ENCODE peak calls at places on chromosomes 13 and 19, in seven cellular contexts. W is cardiac fibroblast, Q is left ventricle myocardium inferior, Z is uterus, B is lower lobe of right lung, M is Peyer's patch, L is fibroblast of the aortic adventitia. S is an unnamed sample.

GRCh38 chr19:35081201-35081600 is 34.4 kb upstream of the FXYD3 start:
- DNase-seq in W (no peak), Z (no peak), L (no peak), Q (no peak), M (no peak), B (peak), S (no peak)

GRCh38 chr19:7983286-7983950 is 22.0 kb downstream of the ELAVL1 start:
- DNase-seq in L (no peak), Q (no peak), M (no peak), Z (no peak), B (peak), W (no peak), S (no peak)

GRCh38 chr19:5799247-5800241 is 5.3 kb upstream of the NRTN start:
- DNase-seq in M (no peak), L (no peak), B (no peak), W (no peak), Z (no peak), Q (peak), S (no peak)

GRCh38 chr19:1154731-1155351 is 19.2 kb downstream of the SBNO2 start:
- DNase-seq in B (peak), L (peak), M (peak), Z (peak), W (peak), Q (peak), S (no peak)

GRCh38 chr19:7119582-7119981 is 50.1 kb downstream of the ZNF557 start:
- DNase-seq in W (no peak), Q (no peak), B (no peak), L (no peak), M (no peak), Z (no peak), S (no peak)

GRCh38 chr13:71156550-71156949 is 710.5 kb downstream of the DACH1 start:
- DNase-seq in L (no peak), B (no peak), M (no peak), Z (no peak), Q (no peak), W (no peak), S (no peak)

GRCh38 chr13:110869805-110870706 is 44.8 kb downstream of the ANKRD10 start:
- DNase-seq in Z (peak), B (peak), L (peak), W (peak), Q (peak), M (no peak), S (peak)

GRCh38 chr13:111423168-111423785 is 102.8 kb downstream of the TEX29 start:
- DNase-seq in M (no peak), B (no peak), Q (no peak), W (no peak), Z (no peak), L (no peak), S (no peak)

GRCh38 chr13:24218977-24219376 is 58.5 kb downstream of the SPATA13 start:
- DNase-seq in Z (no peak), Q (no peak), M (no peak), L (peak), B (no peak), W (no peak), S (no peak)

GRCh38 chr19:1364070-1364719 is 19.5 kb upstream of the NDUFS7 start:
- DNase-seq in L (peak), Q (no peak), B (no peak), Z (no peak), M (no peak), W (no peak), S (no peak)

GRCh38 chr19:9991425-9992191 is 18.7 kb downstream of the COL5A3 start:
- DNase-seq in W (no peak), Z (no peak), L (no peak), M (no peak), B (no peak), Q (no peak), S (no peak)

GRCh38 chr13:100274942-100275506 is 186.1 kb downstream of the PCCA start:
- DNase-seq in M (no peak), Q (no peak), W (no peak), B (no peak), L (no peak), Z (no peak), S (no peak)

GRCh38 chr13:20566424-20566916 is 487 bp upstream of the IFT88 start:
- DNase-seq in Q (no peak), W (peak), Z (no peak), L (peak), M (no peak), B (no peak), S (no peak)

GRCh38 chr19:14118165-14119051 is 846 bp upstream of the PRKACA start:
- DNase-seq in L (peak), W (peak), Z (peak), Q (peak), M (peak), B (peak), S (peak)

GRCh38 chr13:93080587-93080986 is 146.0 kb upstream of the GPC6 start:
- DNase-seq in L (peak), Z (no peak), B (no peak), M (no peak), W (peak), Q (no peak), S (no peak)

GRCh38 chr19:21256722-21257121 is 72.5 kb downstream of the ZNF708 start:
- DNase-seq in Q (no peak), Z (no peak), B (no peak), L (peak), W (peak), M (no peak), S (no peak)

GRCh38 chr13:23695711-23696512 is 125.7 kb downstream of the TNFRSF19 start:
- DNase-seq in W (no peak), Q (peak), Z (no peak), B (peak), M (peak), L (no peak), S (no peak)

GRCh38 chr13:95462801-95463200 is 89.7 kb upstream of the CLDN10 start:
- DNase-seq in Q (no peak), L (no peak), Z (no peak), M (no peak), W (no peak), B (no peak), S (no peak)

GRCh38 chr19:45117666-45118065 is 24.7 kb downstream of the PPP1R37 start:
- DNase-seq in Z (no peak), Q (no peak), W (no peak), L (no peak), M (no peak), B (no peak), S (no peak)

GRCh38 chr19:48659768-48660167 is 13.0 kb downstream of the NTN5 start:
- DNase-seq in B (peak), L (no peak), Z (no peak), Q (no peak), W (peak), M (no peak), S (no peak)

GRCh38 chr13:29503041-29503837 is 92.2 kb downstream of the SLC7A1 start:
- DNase-seq in Z (no peak), B (no peak), Q (no peak), L (peak), W (no peak), M (no peak), S (no peak)

GRCh38 chr19:50333235-50333736 is 4.1 kb upstream of the KCNC3 start:
- DNase-seq in B (peak), Z (peak), Q (peak), W (peak), L (peak), M (peak), S (peak)

GRCh38 chr13:83286737-83287136 is 595.5 kb downstream of the SLITRK1 start:
- DNase-seq in L (no peak), Q (no peak), M (no peak), Z (no peak), W (peak), B (no peak), S (no peak)

GRCh38 chr19:13017306-13018036 is 22.2 kb downstream of the NFIX start:
- DNase-seq in M (no peak), B (no peak), L (peak), Q (no peak), Z (no peak), W (no peak), S (no peak)

GRCh38 chr13:85347251-85347650 is 452.0 kb downstream of the SLITRK6 start:
- DNase-seq in Q (no peak), W (no peak), M (no peak), B (no peak), L (no peak), Z (no peak), S (no peak)

GRCh38 chr13:37561031-37561430 is 37.5 kb downstream of the POSTN start:
- DNase-seq in Z (no peak), M (no peak), Q (no peak), L (no peak), W (peak), B (no peak), S (no peak)

GRCh38 chr13:23697772-23698313 is 127.6 kb downstream of the TNFRSF19 start:
- DNase-seq in B (no peak), W (no peak), Z (no peak), Q (no peak), L (no peak), M (no peak), S (no peak)

GRCh38 chr19:35913589-35913988 is 5.5 kb upstream of the TYROBP start:
- DNase-seq in Z (no peak), L (no peak), Q (no peak), B (no peak), M (no peak), W (no peak), S (no peak)

GRCh38 chr13:20990910-20991525 is 70.4 kb downstream of the LATS2 start:
- DNase-seq in Z (no peak), L (no peak), M (no peak), B (no peak), Q (no peak), W (no peak), S (no peak)

GRCh38 chr13:108632649-108633167 is 3.3 kb downstream of the MYO16 start:
- DNase-seq in B (no peak), M (no peak), L (no peak), Z (no peak), Q (no peak), W (no peak), S (no peak)

GRCh38 chr13:52744842-52745241 is 5.2 kb upstream of the CNMD start:
- DNase-seq in Q (no peak), W (no peak), M (no peak), B (no peak), Z (no peak), L (no peak), S (no peak)

GRCh38 chr19:38216785-38217746 is 7.0 kb downstream of the DPF1 start:
- DNase-seq in Z (no peak), L (no peak), Q (no peak), W (no peak), B (no peak), M (no peak), S (no peak)

GRCh38 chr13:98998831-98999634 is 21.2 kb upstream of the DOCK9 start:
- DNase-seq in Z (peak), Q (no peak), B (no peak), L (no peak), M (no peak), W (peak), S (no peak)

GRCh38 chr13:26380930-26381329 is 127.0 kb downstream of the CDK8 start:
- DNase-seq in W (no peak), Q (no peak), Z (no peak), B (no peak), M (no peak), L (no peak), S (no peak)

GRCh38 chr13:26377038-26377437 is 123.1 kb downstream of the CDK8 start:
- DNase-seq in M (no peak), Q (no peak), W (peak), L (peak), B (no peak), Z (no peak), S (no peak)

GRCh38 chr13:26376430-26376829 is 122.5 kb downstream of the CDK8 start:
- DNase-seq in B (no peak), M (no peak), L (no peak), Q (no peak), W (no peak), Z (no peak), S (no peak)

GRCh38 chr13:26379831-26380230 is 125.9 kb downstream of the CDK8 start:
- DNase-seq in W (no peak), Z (no peak), M (no peak), B (no peak), Q (no peak), L (no peak), S (no peak)

GRCh38 chr13:26378116-26378515 is 124.2 kb downstream of the CDK8 start:
- DNase-seq in L (peak), Z (no peak), B (no peak), W (no peak), Q (no peak), M (no peak), S (no peak)
- TF ChIP-seq CTCF in L (no peak), Z (no peak), B (no peak), W (no peak), Q (no peak), M (no peak), S (no peak)

GRCh38 chr19:53553865-53554791 is 16.2 kb downstream of the ZNF331 start:
- DNase-seq in Q (peak), B (peak), W (peak), Z (peak), L (peak), M (peak), S (no peak)

GRCh38 chr19:53555352-53555751 is 17.4 kb downstream of the ZNF331 start:
- DNase-seq in W (no peak), L (no peak), Z (no peak), M (no peak), B (no peak), Q (no peak), S (no peak)

GRCh38 chr19:53553159-53553558 is 15.2 kb downstream of the ZNF331 start:
- DNase-seq in B (no peak), Z (no peak), M (no peak), W (no peak), Q (no peak), L (no peak), S (no peak)

GRCh38 chr19:53552001-53552721 is 14.2 kb downstream of the ZNF331 start:
- DNase-seq in M (no peak), Q (no peak), L (no peak), Z (no peak), B (no peak), W (peak), S (no peak)

GRCh38 chr19:53554804-53555203 is 16.9 kb downstream of the ZNF331 start:
- DNase-seq in L (no peak), M (no peak), W (no peak), Q (no peak), Z (no peak), B (no peak), S (no peak)
- H3K4me3 ChIP-seq in L (peak), M (peak), W (peak), Q (peak), Z (peak), B (peak), S (peak)

DNA sequence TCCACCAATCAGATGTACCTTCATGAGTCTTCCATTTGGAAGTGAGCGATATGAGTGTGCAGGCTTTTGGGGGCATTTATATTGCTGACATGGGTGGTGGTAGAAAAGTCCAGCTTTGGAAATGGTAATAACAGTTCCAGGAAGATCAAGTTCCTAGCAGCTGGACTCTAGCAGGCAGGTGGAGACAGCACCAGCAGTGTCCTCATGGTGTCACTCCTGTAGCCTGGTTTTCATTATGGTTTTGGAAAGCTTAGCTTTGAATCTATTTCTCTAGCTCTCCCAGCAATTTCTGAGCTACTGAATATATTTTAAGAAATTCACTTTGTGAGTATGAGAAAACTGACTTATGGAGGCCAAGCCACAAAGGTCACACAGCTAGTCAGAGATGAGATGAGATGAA is 523.2 kb upstream of the HTR2A start:
- DNase-seq in L (no peak), M (no peak), Q (no peak), Z (no peak), B (no peak), W (no peak), S (no peak)
- TF ChIP-seq CTCF in L (no peak), M (no peak), Q (peak), Z (no peak), B (no peak), W (no peak), S (peak)

DNA sequence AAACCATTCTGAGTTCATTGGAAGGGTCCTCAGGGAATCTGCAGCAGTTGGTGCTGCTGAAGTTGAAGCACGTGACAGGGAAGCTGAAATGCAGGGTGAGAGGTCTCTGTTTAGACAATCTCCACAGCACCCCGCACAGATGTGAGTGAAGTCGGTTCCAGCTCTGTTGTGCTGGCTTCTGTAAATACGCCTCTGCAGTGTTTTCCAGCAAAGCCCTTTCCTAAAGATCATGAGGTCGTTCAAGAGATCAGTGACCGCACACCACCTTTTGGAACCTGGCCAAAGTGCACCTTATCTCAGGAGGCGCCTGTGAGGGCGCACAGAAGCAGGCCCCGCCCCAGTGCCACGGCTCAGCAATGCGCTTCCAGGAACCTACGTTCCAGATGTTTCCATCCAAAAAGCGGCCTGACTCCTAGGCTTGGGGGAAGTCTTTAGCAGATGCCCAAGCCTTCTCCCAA is 10.8 kb downstream of the CUL4A start:
- DNase-seq in Q (no peak), B (no peak), W (no peak), Z (no peak), M (no peak), L (no peak), S (no peak)
- H3K4me3 ChIP-seq in Q (no peak), B (no peak), W (no peak), Z (no peak), M (no peak), L (no peak), S (no peak)

DNA sequence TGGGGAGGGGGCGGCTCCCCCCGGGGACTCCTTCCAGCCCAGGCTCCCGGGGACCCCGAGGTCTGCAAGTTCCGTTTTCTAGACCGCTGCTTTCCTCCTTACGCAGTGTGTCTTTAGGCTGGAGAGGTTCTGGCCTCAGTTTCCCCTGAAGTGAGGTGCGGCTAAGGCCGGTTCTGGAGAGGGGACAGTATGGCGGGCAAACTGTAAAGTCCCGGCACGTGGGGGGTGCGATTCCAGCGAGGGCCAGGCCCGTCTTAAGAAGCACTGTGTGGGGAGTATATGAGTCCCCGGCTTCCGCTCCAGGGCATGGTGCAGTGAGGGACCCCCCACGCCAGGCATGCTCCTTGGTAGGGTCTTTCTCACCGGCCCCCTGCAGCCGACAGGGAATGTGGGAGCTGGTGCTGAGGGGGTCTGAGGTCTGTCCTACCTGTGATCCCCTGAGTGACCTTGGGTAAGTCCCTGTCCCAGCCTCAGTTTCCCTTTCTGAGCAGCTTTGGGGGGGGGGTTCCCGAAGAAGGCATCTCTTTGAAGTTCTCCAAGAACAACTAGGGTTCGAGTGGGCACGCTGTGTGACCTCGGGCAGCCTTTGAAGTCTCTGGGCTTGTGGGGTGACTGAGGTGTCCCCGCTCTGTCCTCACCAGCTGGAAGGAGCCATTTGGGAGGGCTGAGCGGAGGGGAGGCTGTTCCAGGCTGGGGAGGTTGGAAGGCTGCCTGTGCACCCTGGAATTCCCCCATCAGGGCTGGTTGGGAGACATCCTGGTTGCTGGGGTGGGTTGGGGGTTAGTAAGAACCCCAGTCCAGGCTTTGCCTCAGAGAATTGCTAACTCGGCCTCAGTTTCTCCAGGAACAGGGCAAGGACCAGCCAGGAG is 1.4 kb downstream of the NFIC start:
- DNase-seq in M (no peak), Z (peak), L (no peak), Q (no peak), B (no peak), W (no peak), S (no peak)
- TF ChIP-seq CTCF in M (no peak), Z (no peak), L (no peak), Q (no peak), B (no peak), W (no peak), S (no peak)

DNA sequence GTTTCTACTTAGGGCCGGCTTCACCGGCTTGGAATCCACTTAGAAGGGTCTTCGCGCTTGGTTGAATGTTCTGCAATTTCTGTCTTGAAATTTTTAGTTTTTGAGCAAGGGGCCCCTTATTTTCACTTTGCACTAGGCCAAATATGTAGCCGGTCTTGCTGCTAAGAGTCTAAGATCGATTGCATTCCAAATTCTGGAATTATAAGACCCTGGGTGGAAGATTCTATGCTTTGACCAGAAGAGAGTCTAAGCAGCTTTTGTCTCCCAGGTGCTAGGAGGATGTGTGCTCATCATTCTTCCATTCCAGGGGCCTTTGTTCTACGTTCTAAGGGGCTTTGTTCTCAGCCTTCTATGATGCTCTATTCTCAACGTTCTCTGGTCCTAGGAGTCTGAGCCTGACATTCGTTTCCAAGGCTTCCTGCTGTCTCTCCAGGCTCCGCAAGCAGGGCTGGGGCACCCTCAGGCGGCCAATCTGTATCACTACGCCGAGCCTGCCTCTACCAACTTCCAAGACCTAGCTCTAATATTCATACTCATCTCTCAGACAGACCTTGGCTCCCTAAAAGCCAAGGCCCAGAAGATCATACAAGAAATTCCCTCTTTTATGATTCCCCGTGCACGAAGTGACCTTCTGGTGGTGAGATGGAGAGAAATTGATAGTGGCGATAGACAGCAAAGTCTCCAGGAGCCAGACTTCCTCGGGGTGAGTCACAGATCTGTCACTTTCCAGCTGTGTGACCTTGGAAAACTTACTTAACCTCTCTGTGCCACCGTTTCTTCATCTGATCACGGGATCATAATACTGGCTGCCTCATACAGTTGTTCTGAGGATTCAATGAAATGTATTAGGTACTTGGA is 982 bp upstream of the DACT3 start:
- DNase-seq in Z (peak), B (peak), W (peak), L (peak), M (peak), Q (peak), S (no peak)
- H3K4me3 ChIP-seq in Z (peak), B (peak), W (peak), L (peak), M (peak), Q (peak), S (peak)

S was measured in AG04449.